ENCODE peak calls at places on chromosomes 13 and 19, in eight cellular contexts. One of them, this sample, is unnamed.

GRCh38 chr19:10270180-10270615 is 722 bp upstream of the ICAM1 start:
- DNase-seq in ecto neural progenitor cell: no peak
- DNase-seq in amygdala: peak; percentile 12
- DNase-seq in osteocyte: peak; percentile 83
- DNase-seq in stimulated activated CD4-positive, alpha-beta T cell treated with anti-CD3 and anti-CD28 coated beads, Interleukin-15, amount 100 ng/mL, for 48 hours: peak; percentile 73
- DNase-seq in left ventricle myocardium inferior: peak; percentile 76
- DNase-seq in thoracic aorta: no peak
- DNase-seq in pons: peak; percentile 39
- DNase-seq in this sample: no peak

GRCh38 chr13:105814219-105814901 is 721.1 kb downstream of the EFNB2 start:
- DNase-seq in ecto neural progenitor cell: no peak
- DNase-seq in amygdala: no peak
- DNase-seq in osteocyte: no peak
- DNase-seq in stimulated activated CD4-positive, alpha-beta T cell treated with anti-CD3 and anti-CD28 coated beads, Interleukin-15, amount 100 ng/mL, for 48 hours: no peak
- DNase-seq in left ventricle myocardium inferior: no peak
- DNase-seq in thoracic aorta: no peak
- DNase-seq in pons: no peak
- DNase-seq in this sample: peak; percentile 68

GRCh38 chr13:34165158-34165557 is 347.2 kb downstream of the RFC3 start:
- DNase-seq in ecto neural progenitor cell: no peak
- DNase-seq in amygdala: no peak
- DNase-seq in osteocyte: no peak
- DNase-seq in stimulated activated CD4-positive, alpha-beta T cell treated with anti-CD3 and anti-CD28 coated beads, Interleukin-15, amount 100 ng/mL, for 48 hours: no peak
- DNase-seq in left ventricle myocardium inferior: no peak
- DNase-seq in thoracic aorta: no peak
- DNase-seq in pons: no peak
- DNase-seq in this sample: no peak

GRCh38 chr13:27076411-27076810 is 95.2 kb downstream of the USP12 start:
- DNase-seq in ecto neural progenitor cell: no peak
- DNase-seq in amygdala: no peak
- DNase-seq in osteocyte: no peak
- DNase-seq in stimulated activated CD4-positive, alpha-beta T cell treated with anti-CD3 and anti-CD28 coated beads, Interleukin-15, amount 100 ng/mL, for 48 hours: no peak
- DNase-seq in left ventricle myocardium inferior: no peak
- DNase-seq in thoracic aorta: no peak
- DNase-seq in pons: no peak
- DNase-seq in this sample: no peak

GRCh38 chr19:44890366-44891015 is 563 bp upstream of the TOMM40 start:
- DNase-seq in ecto neural progenitor cell: peak; percentile 100
- DNase-seq in amygdala: peak; percentile 100
- DNase-seq in osteocyte: peak; percentile 100
- DNase-seq in stimulated activated CD4-positive, alpha-beta T cell treated with anti-CD3 and anti-CD28 coated beads, Interleukin-15, amount 100 ng/mL, for 48 hours: no peak
- DNase-seq in left ventricle myocardium inferior: no peak
- DNase-seq in thoracic aorta: peak; percentile 86
- DNase-seq in pons: peak; percentile 100
- DNase-seq in this sample: peak; percentile 99

GRCh38 chr13:80339841-80340642 is 884 bp downstream of the SPRY2 start:
- DNase-seq in ecto neural progenitor cell: peak; percentile 68
- DNase-seq in amygdala: peak; percentile 68
- DNase-seq in osteocyte: no peak
- DNase-seq in stimulated activated CD4-positive, alpha-beta T cell treated with anti-CD3 and anti-CD28 coated beads, Interleukin-15, amount 100 ng/mL, for 48 hours: no peak
- DNase-seq in left ventricle myocardium inferior: peak; percentile 52
- DNase-seq in thoracic aorta: no peak
- DNase-seq in pons: no peak
- DNase-seq in this sample: peak; percentile 23

GRCh38 chr13:52067237-52067636 is 42.7 kb downstream of the UTP14C start:
- DNase-seq in ecto neural progenitor cell: no peak
- DNase-seq in amygdala: no peak
- DNase-seq in osteocyte: no peak
- DNase-seq in stimulated activated CD4-positive, alpha-beta T cell treated with anti-CD3 and anti-CD28 coated beads, Interleukin-15, amount 100 ng/mL, for 48 hours: no peak
- DNase-seq in left ventricle myocardium inferior: no peak
- DNase-seq in thoracic aorta: no peak
- DNase-seq in pons: no peak
- DNase-seq in this sample: no peak

GRCh38 chr13:51342706-51343105 is 3.2 kb downstream of the SERPINE3 start:
- DNase-seq in ecto neural progenitor cell: no peak
- DNase-seq in amygdala: no peak
- DNase-seq in osteocyte: no peak
- DNase-seq in stimulated activated CD4-positive, alpha-beta T cell treated with anti-CD3 and anti-CD28 coated beads, Interleukin-15, amount 100 ng/mL, for 48 hours: no peak
- DNase-seq in left ventricle myocardium inferior: no peak
- DNase-seq in thoracic aorta: no peak
- DNase-seq in pons: no peak
- DNase-seq in this sample: no peak

GRCh38 chr13:110351636-110352420 is 44.7 kb downstream of the COL4A2 start:
- DNase-seq in ecto neural progenitor cell: no peak
- DNase-seq in amygdala: no peak
- DNase-seq in osteocyte: no peak
- DNase-seq in stimulated activated CD4-positive, alpha-beta T cell treated with anti-CD3 and anti-CD28 coated beads, Interleukin-15, amount 100 ng/mL, for 48 hours: no peak
- DNase-seq in left ventricle myocardium inferior: no peak
- DNase-seq in thoracic aorta: no peak
- DNase-seq in pons: no peak
- DNase-seq in this sample: no peak

GRCh38 chr19:11331502-11331901 is 8.0 kb downstream of the RAB3D start:
- DNase-seq in ecto neural progenitor cell: no peak
- DNase-seq in amygdala: no peak
- DNase-seq in osteocyte: no peak
- DNase-seq in stimulated activated CD4-positive, alpha-beta T cell treated with anti-CD3 and anti-CD28 coated beads, Interleukin-15, amount 100 ng/mL, for 48 hours: no peak
- DNase-seq in left ventricle myocardium inferior: no peak
- DNase-seq in thoracic aorta: no peak
- DNase-seq in pons: no peak
- DNase-seq in this sample: no peak

GRCh38 chr13:78674638-78675037 is 15.7 kb upstream of the OBI1 start:
- DNase-seq in ecto neural progenitor cell: no peak
- DNase-seq in amygdala: no peak
- DNase-seq in osteocyte: no peak
- DNase-seq in stimulated activated CD4-positive, alpha-beta T cell treated with anti-CD3 and anti-CD28 coated beads, Interleukin-15, amount 100 ng/mL, for 48 hours: no peak
- DNase-seq in left ventricle myocardium inferior: no peak
- DNase-seq in thoracic aorta: no peak
- DNase-seq in pons: no peak
- DNase-seq in this sample: no peak

GRCh38 chr19:48501961-48502719 is 9.5 kb downstream of the LMTK3 start:
- DNase-seq in ecto neural progenitor cell: peak; percentile 96
- DNase-seq in amygdala: no peak
- DNase-seq in osteocyte: no peak
- DNase-seq in stimulated activated CD4-positive, alpha-beta T cell treated with anti-CD3 and anti-CD28 coated beads, Interleukin-15, amount 100 ng/mL, for 48 hours: peak; percentile 71
- DNase-seq in left ventricle myocardium inferior: no peak
- DNase-seq in thoracic aorta: no peak
- DNase-seq in pons: peak; percentile 57
- DNase-seq in this sample: peak; percentile 69

GRCh38 chr13:62653371-62653770 is 1237.7 kb upstream of the PCDH20 start:
- DNase-seq in ecto neural progenitor cell: no peak
- DNase-seq in amygdala: no peak
- DNase-seq in osteocyte: no peak
- DNase-seq in stimulated activated CD4-positive, alpha-beta T cell treated with anti-CD3 and anti-CD28 coated beads, Interleukin-15, amount 100 ng/mL, for 48 hours: no peak
- DNase-seq in left ventricle myocardium inferior: no peak
- DNase-seq in thoracic aorta: no peak
- DNase-seq in pons: no peak
- DNase-seq in this sample: no peak

GRCh38 chr13:113657851-113658741 is at the start of gene ATP4B:
- DNase-seq in ecto neural progenitor cell: no peak
- DNase-seq in amygdala: no peak
- DNase-seq in osteocyte: no peak
- DNase-seq in stimulated activated CD4-positive, alpha-beta T cell treated with anti-CD3 and anti-CD28 coated beads, Interleukin-15, amount 100 ng/mL, for 48 hours: no peak
- DNase-seq in left ventricle myocardium inferior: peak; percentile 13
- DNase-seq in thoracic aorta: no peak
- DNase-seq in pons: no peak
- DNase-seq in this sample: no peak

GRCh38 chr19:23055946-23056345 is 53.0 kb upstream of the ZNF728 start:
- DNase-seq in ecto neural progenitor cell: no peak
- DNase-seq in amygdala: no peak
- DNase-seq in osteocyte: no peak
- DNase-seq in stimulated activated CD4-positive, alpha-beta T cell treated with anti-CD3 and anti-CD28 coated beads, Interleukin-15, amount 100 ng/mL, for 48 hours: no peak
- DNase-seq in left ventricle myocardium inferior: no peak
- DNase-seq in thoracic aorta: no peak
- DNase-seq in pons: no peak
- DNase-seq in this sample: no peak

GRCh38 chr13:81383441-81383840 is 1042.5 kb upstream of the SPRY2 start:
- DNase-seq in ecto neural progenitor cell: no peak
- DNase-seq in amygdala: no peak
- DNase-seq in osteocyte: no peak
- DNase-seq in stimulated activated CD4-positive, alpha-beta T cell treated with anti-CD3 and anti-CD28 coated beads, Interleukin-15, amount 100 ng/mL, for 48 hours: no peak
- DNase-seq in left ventricle myocardium inferior: no peak
- DNase-seq in thoracic aorta: no peak
- DNase-seq in pons: no peak
- DNase-seq in this sample: no peak

GRCh38 chr13:114161644-114162532 is 17.2 kb upstream of the CFAP97D2 start:
- DNase-seq in ecto neural progenitor cell: peak; percentile 37
- DNase-seq in amygdala: no peak
- DNase-seq in osteocyte: no peak
- DNase-seq in stimulated activated CD4-positive, alpha-beta T cell treated with anti-CD3 and anti-CD28 coated beads, Interleukin-15, amount 100 ng/mL, for 48 hours: no peak
- DNase-seq in left ventricle myocardium inferior: peak; percentile 55
- DNase-seq in thoracic aorta: no peak
- DNase-seq in pons: peak; percentile 52
- DNase-seq in this sample: peak; percentile 12

GRCh38 chr19:43725468-43725867 is 9.6 kb downstream of the IRGC start:
- DNase-seq in ecto neural progenitor cell: no peak
- DNase-seq in amygdala: no peak
- DNase-seq in osteocyte: no peak
- DNase-seq in stimulated activated CD4-positive, alpha-beta T cell treated with anti-CD3 and anti-CD28 coated beads, Interleukin-15, amount 100 ng/mL, for 48 hours: no peak
- DNase-seq in left ventricle myocardium inferior: no peak
- DNase-seq in thoracic aorta: no peak
- DNase-seq in pons: no peak
- DNase-seq in this sample: no peak

GRCh38 chr19:12065100-12065538 is 588 bp downstream of the ZNF844 start:
- DNase-seq in ecto neural progenitor cell: peak; percentile 58
- DNase-seq in amygdala: no peak
- DNase-seq in osteocyte: no peak
- DNase-seq in stimulated activated CD4-positive, alpha-beta T cell treated with anti-CD3 and anti-CD28 coated beads, Interleukin-15, amount 100 ng/mL, for 48 hours: no peak
- DNase-seq in left ventricle myocardium inferior: peak; percentile 22
- DNase-seq in thoracic aorta: no peak
- DNase-seq in pons: peak; percentile 40
- DNase-seq in this sample: no peak

GRCh38 chr13:74206061-74206561 is 71.9 kb upstream of the KLF12 start:
- DNase-seq in ecto neural progenitor cell: no peak
- DNase-seq in amygdala: no peak
- DNase-seq in osteocyte: no peak
- DNase-seq in stimulated activated CD4-positive, alpha-beta T cell treated with anti-CD3 and anti-CD28 coated beads, Interleukin-15, amount 100 ng/mL, for 48 hours: no peak
- DNase-seq in left ventricle myocardium inferior: no peak
- DNase-seq in thoracic aorta: no peak
- DNase-seq in pons: no peak
- DNase-seq in this sample: no peak

GRCh38 chr19:52640916-52641315 is 2.8 kb upstream of the ZNF83 start:
- DNase-seq in ecto neural progenitor cell: no peak
- DNase-seq in amygdala: no peak
- DNase-seq in osteocyte: no peak
- DNase-seq in stimulated activated CD4-positive, alpha-beta T cell treated with anti-CD3 and anti-CD28 coated beads, Interleukin-15, amount 100 ng/mL, for 48 hours: no peak
- DNase-seq in left ventricle myocardium inferior: no peak
- DNase-seq in thoracic aorta: no peak
- DNase-seq in pons: no peak
- DNase-seq in this sample: no peak

GRCh38 chr13:75299913-75300862 is 181.8 kb downstream of the TBC1D4 start:
- DNase-seq in ecto neural progenitor cell: no peak
- DNase-seq in amygdala: no peak
- DNase-seq in osteocyte: no peak
- DNase-seq in stimulated activated CD4-positive, alpha-beta T cell treated with anti-CD3 and anti-CD28 coated beads, Interleukin-15, amount 100 ng/mL, for 48 hours: no peak
- DNase-seq in left ventricle myocardium inferior: no peak
- DNase-seq in thoracic aorta: no peak
- DNase-seq in pons: no peak
- DNase-seq in this sample: no peak